ENCODE peak calls at places on chromosomes 16 and 17, in eight cellular contexts. D is GM23338, B is Panc1, F is HCT116, U is K562, P is SK-N-SH, G is GM12878, S is HepG2. T is an unnamed sample.

GRCh38 chr17:57966875-57967274 is 11.7 kb upstream of the CUEDC1 start:
- DNase-seq in P (no peak), D (no peak), U (no peak), G (no peak), F (no peak), B (no peak), S (no peak), T (no peak)

GRCh38 chr17:71793550-71793949 is 327.3 kb upstream of the SOX9 start:
- DNase-seq in S (no peak), G (no peak), D (no peak), U (no peak), P (no peak), B (no peak), F (no peak), T (no peak)

GRCh38 chr16:3158014-3158497 is 23.2 kb downstream of the ZNF213 start:
- DNase-seq in D (peak), G (no peak), F (no peak), U (no peak), S (no peak), B (no peak), P (peak), T (peak)

GRCh38 chr17:38435795-38436194 is 7.5 kb downstream of the ARHGAP23 start:
- DNase-seq in B (no peak), F (no peak), P (no peak), U (peak), S (no peak), G (no peak), D (no peak), T (no peak)

GRCh38 chr17:57588086-57588485 is 157.0 kb downstream of the CCDC182 start:
- DNase-seq in U (no peak), B (no peak), S (no peak), F (no peak), G (no peak), D (no peak), P (no peak), T (no peak)

GRCh38 chr17:60524463-60525346 is 1.3 kb downstream of the APPBP2 start:
- DNase-seq in B (no peak), U (peak), P (peak), F (no peak), D (no peak), S (no peak), G (no peak), T (no peak)

GRCh38 chr17:75153854-75154194 is 488 bp downstream of the JPT1 start:
- DNase-seq in G (no peak), U (peak), P (no peak), S (no peak), D (no peak), F (no peak), B (no peak), T (no peak)

GRCh38 chr17:80328620-80329380 is 68.1 kb downstream of the RNF213 start:
- DNase-seq in G (no peak), S (no peak), P (no peak), U (no peak), B (no peak), F (no peak), D (no peak), T (peak)

GRCh38 chr17:17236295-17237025 is 508 bp downstream of the FLCN start:
- DNase-seq in G (no peak), U (peak), F (no peak), D (peak), B (no peak), S (peak), P (no peak), T (peak)

GRCh38 chr17:63927464-63928171 is 4.5 kb downstream of the CD79B start:
- DNase-seq in S (no peak), P (peak), U (no peak), G (no peak), F (no peak), B (no peak), D (no peak), T (no peak)

GRCh38 chr16:88034770-88035169 is 83.5 kb downstream of the BANP start:
- DNase-seq in D (no peak), P (no peak), G (no peak), U (no peak), B (no peak), F (no peak), S (no peak), T (no peak)

GRCh38 chr16:65392831-65393565 is 271.1 kb upstream of the CDH11 start:
- DNase-seq in D (no peak), F (no peak), G (no peak), P (no peak), B (no peak), S (no peak), U (no peak), T (no peak)

GRCh38 chr17:17416400-17417360 is 60.1 kb upstream of the MED9 start:
- DNase-seq in S (peak), B (peak), P (no peak), F (no peak), D (no peak), G (no peak), U (peak), T (peak)

GRCh38 chr16:84737658-84738057 is 37.9 kb downstream of the USP10 start:
- DNase-seq in U (no peak), P (no peak), S (no peak), B (no peak), G (no peak), D (no peak), F (no peak), T (no peak)

GRCh38 chr16:23182206-23182674 is 305 bp upstream of the SCNN1G start:
- DNase-seq in B (peak), F (peak), S (peak), D (peak), G (peak), U (peak), P (peak), T (peak)

GRCh38 chr16:67086829-67087228 is 22.9 kb upstream of the PHAF1 start:
- DNase-seq in G (no peak), S (no peak), D (no peak), F (no peak), B (no peak), U (no peak), P (no peak), T (no peak)

GRCh38 chr16:67082891-67083290 is 26.9 kb upstream of the PHAF1 start:
- DNase-seq in F (no peak), G (no peak), D (no peak), B (no peak), P (no peak), S (no peak), U (no peak), T (no peak)

GRCh38 chr16:67082100-67082499 is 27.6 kb upstream of the PHAF1 start:
- DNase-seq in S (no peak), B (no peak), D (no peak), P (no peak), G (no peak), U (no peak), F (no peak), T (no peak)

GRCh38 chr16:67087291-67087690 is 22.4 kb upstream of the PHAF1 start:
- DNase-seq in B (no peak), G (no peak), D (no peak), P (no peak), U (no peak), F (no peak), S (no peak), T (no peak)

DNA sequence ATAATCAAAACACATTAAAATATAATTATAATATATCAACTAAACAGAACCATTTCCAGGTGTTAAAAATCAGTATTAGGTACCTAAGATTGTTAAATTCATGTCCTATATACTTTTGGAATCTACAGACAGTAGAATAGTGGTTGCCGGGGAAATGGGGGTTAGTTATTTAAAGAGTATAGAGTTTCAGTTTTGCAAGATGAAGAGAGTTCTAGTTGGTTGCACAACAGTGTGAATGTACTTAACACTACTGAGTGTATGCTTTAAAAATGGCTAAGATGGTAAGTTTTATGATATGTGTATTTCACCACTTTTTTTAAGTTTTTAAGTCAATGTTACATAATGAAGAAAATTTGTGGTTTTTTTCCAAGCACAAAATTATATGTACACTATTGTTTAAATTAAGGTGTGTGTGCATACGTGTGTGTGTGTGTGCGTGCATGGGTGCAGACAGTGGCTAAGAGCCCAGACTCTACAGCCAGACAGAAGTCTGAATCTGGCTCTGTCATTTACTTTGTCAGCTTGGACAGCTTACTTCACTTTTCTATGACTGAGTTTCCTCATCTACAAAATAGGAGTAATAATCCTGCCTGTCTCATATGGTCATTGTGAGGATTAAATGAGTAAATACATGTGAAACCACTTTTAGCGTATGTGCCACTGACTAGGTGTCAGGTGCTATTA is 25.3 kb upstream of the PHAF1 start:
- DNase-seq in S (peak), B (no peak), G (no peak), P (no peak), F (no peak), D (no peak), U (no peak), T (no peak)
- TF ChIP-seq REST in S (no peak), B (no peak), G (no peak), P (no peak), F (no peak), D (no peak), U (no peak), T (no peak)

GRCh38 chr16:50548659-50549560 is 714 bp downstream of the NKD1 start:
- DNase-seq in D (peak), P (peak), U (no peak), F (no peak), B (no peak), G (no peak), S (no peak), T (peak)

GRCh38 chr16:50549561-50549915 is 1.3 kb downstream of the NKD1 start:
- DNase-seq in D (no peak), S (no peak), F (no peak), G (no peak), B (no peak), U (no peak), P (no peak), T (no peak)

GRCh38 chr16:50550035-50550434 is 1.8 kb downstream of the NKD1 start:
- DNase-seq in G (no peak), F (no peak), P (no peak), S (no peak), D (no peak), U (no peak), B (no peak), T (no peak)

GRCh38 chr16:50547340-50547865 is 793 bp upstream of the NKD1 start:
- DNase-seq in S (peak), U (peak), D (peak), P (peak), G (peak), B (no peak), F (peak), T (peak)

GRCh38 chr16:50547944-50548658 is at the start of gene NKD1:
- DNase-seq in S (peak), B (no peak), F (peak), U (peak), G (no peak), P (peak), D (peak), T (peak)
- TF ChIP-seq POLR2AphosphoS5 in S (peak), B (no peak), F (peak), U (no peak), G (no peak), P (no peak), D (peak), T (no peak)

DNA sequence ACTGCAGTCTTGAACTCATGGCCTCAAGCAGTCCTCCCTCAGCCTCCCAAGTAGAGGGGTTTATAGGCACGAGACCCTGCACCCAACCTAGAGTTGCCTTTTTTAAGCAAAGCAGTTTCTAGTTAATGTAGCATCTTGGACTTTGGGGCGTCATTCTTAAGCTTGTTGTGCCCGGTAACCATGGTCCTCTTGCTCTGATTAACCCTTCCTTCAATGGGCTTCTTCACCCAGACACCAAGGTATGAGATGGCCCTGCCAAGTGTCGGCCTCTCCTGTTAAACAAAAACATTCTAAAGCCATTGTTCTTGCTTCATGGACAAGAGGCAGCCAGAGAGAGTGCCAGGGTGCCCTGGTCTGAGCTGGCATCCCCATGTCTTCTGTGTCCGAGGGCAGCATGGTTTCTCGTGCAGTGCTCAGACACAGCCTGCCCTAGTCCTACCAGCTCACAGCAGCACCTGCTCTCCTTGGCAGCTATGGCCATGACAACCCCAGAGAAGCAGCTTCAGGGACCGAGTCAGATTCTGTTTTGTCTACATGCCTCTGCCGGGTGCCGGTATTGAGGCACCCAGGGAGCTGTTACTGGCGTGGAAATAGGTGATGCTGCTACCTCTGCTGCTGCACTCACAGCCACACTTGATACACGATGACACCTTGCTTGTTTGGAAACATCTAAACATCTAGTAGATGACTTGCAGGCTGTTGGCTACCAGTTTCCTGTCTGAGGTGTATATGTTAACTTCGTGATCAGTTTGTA is 3.3 kb downstream of the RPL13 start:
- DNase-seq in U (no peak), F (no peak), D (no peak), G (no peak), P (no peak), S (no peak), B (no peak), T (no peak)
- H3K4me3 ChIP-seq in U (peak), F (no peak), D (peak), G (peak), P (no peak), S (no peak), B (peak), T (peak)

GRCh38 chr17:73109603-73110002 is 17.1 kb upstream of the SLC39A11 start:
- DNase-seq in F (no peak), P (no peak), G (no peak), B (no peak), U (no peak), S (no peak), D (no peak), T (no peak)
- TF ChIP-seq REST in F (no peak), P (no peak), G (no peak), B (no peak), U (no peak), S (no peak), D (no peak), T (no peak)

GRCh38 chr16:82510041-82510440 is 116.7 kb upstream of the CDH13 start:
- DNase-seq in S (no peak), U (no peak), G (no peak), B (no peak), F (no peak), P (no peak), D (no peak), T (no peak)

GRCh38 chr16:82509636-82510035 is 117.1 kb upstream of the CDH13 start:
- DNase-seq in P (no peak), B (no peak), G (no peak), U (no peak), D (no peak), S (no peak), F (no peak), T (no peak)

GRCh38 chr16:82507271-82507670 is 119.5 kb upstream of the CDH13 start:
- DNase-seq in B (no peak), S (no peak), P (no peak), D (peak), U (no peak), G (no peak), F (no peak), T (no peak)

GRCh38 chr16:82506734-82507133 is 120.0 kb upstream of the CDH13 start:
- DNase-seq in U (no peak), B (no peak), P (no peak), F (no peak), D (no peak), G (no peak), S (no peak), T (no peak)

GRCh38 chr16:82504811-82505210 is 122.0 kb upstream of the CDH13 start:
- DNase-seq in F (no peak), P (no peak), B (no peak), D (no peak), G (no peak), U (no peak), S (no peak), T (no peak)
- TF ChIP-seq POLR2AphosphoS5 in F (no peak), P (no peak), B (no peak), D (no peak), G (no peak), U (no peak), S (no peak), T (no peak)

DNA sequence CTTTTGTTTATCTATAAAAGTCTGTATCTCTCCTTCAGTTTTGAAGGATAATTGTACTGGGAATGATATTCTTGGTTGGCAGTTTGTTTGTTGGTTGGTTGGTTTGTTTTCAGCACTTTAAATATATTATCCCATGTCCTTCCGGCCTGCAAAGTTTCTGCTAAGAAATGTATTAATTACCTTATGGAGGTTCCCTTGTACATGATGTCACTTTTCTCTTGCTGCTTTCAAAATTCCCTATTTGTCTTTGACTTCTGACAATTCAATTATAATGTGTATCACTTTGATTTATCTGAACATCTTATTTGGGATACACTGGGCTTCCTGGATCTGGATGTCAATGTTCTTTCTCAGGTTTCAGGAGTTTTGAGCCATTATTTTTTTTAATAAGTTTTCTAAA is 4.1 kb upstream of the KRT34 start:
- DNase-seq in U (no peak), P (no peak), G (no peak), F (no peak), D (no peak), B (no peak), S (no peak), T (no peak)
- H3K4me3 ChIP-seq in U (no peak), P (no peak), G (no peak), F (no peak), D (no peak), B (no peak), S (no peak), T (no peak)

GRCh38 chr16:64253525-64253924 is 868.3 kb downstream of the CDH11 start:
- DNase-seq in F (no peak), B (no peak), D (no peak), G (no peak), P (no peak), U (no peak), S (no peak), T (no peak)

GRCh38 chr16:64253114-64253513 is 868.7 kb downstream of the CDH11 start:
- DNase-seq in P (no peak), G (no peak), D (no peak), S (no peak), B (no peak), U (no peak), F (no peak), T (no peak)

GRCh38 chr16:64251742-64252141 is 870.1 kb downstream of the CDH11 start:
- DNase-seq in U (no peak), P (no peak), F (no peak), G (no peak), D (no peak), B (no peak), S (no peak), T (no peak)

GRCh38 chr16:64254443-64255367 is 867.2 kb downstream of the CDH11 start:
- DNase-seq in G (no peak), D (no peak), U (no peak), P (no peak), F (no peak), B (no peak), S (no peak), T (no peak)

DNA sequence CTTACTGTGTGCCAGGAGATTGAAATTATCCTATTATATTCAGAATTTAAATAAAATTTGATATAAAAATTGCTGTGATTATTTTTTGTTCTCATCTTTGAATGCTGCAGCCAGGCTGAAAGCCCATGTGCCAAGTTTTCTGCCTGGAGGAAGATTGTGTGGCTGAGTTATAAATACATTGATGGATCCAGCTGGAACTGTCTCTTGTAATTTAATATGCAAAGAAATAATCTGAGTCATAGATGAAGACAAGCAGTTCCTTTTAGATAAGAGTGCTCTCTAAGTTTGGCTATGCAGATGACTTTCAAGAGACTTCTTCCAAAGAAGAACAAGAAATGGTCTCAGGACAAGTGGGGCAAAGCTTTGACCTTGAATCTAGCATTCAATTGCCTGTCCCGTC is 871.0 kb downstream of the CDH11 start:
- DNase-seq in S (no peak), F (no peak), D (no peak), G (no peak), U (no peak), P (no peak), B (no peak), T (no peak)
- TF ChIP-seq REST in S (no peak), F (no peak), D (no peak), G (no peak), U (no peak), P (no peak), B (no peak), T (no peak)

T was measured in HL-60.